ENCODE peak calls at places on chromosome 20, in seven cellular contexts. Z, P, J, N, A, H and L are unnamed samples.

GRCh38 chr20:58241766-58242465 is 13.5 kb upstream of the ANKRD60 start:
- DNase-seq in Z (no peak), P (no peak), J (no peak), N (no peak), A (no peak), H (no peak), L (no peak)

GRCh38 chr20:21340991-21341722 is 38.0 kb downstream of the XRN2 start:
- DNase-seq in Z (no peak), P (no peak), J (no peak), N (no peak), A (no peak), H (no peak), L (no peak)

GRCh38 chr20:32582659-32583580 is 2.2 kb downstream of the NOL4L start:
- DNase-seq in Z (peak; percentile 66), P (peak; percentile 25), J (peak; percentile 85), N (peak; percentile 72), A (no peak), H (no peak), L (no peak)

GRCh38 chr20:4011226-4011975 is 4.0 kb downstream of the RNF24 start:
- DNase-seq in Z (no peak), P (no peak), J (no peak), N (no peak), A (no peak), H (peak; percentile 41), L (no peak)

GRCh38 chr20:49361872-49362663 is 84.2 kb upstream of the ZNFX1 start:
- DNase-seq in Z (no peak), P (no peak), J (no peak), N (no peak), A (no peak), H (no peak), L (peak; percentile 50)

GRCh38 chr20:49400904-49401303 is 81.6 kb downstream of the KCNB1 start:
- DNase-seq in Z (no peak), P (no peak), J (no peak), N (no peak), A (no peak), H (no peak), L (no peak)

GRCh38 chr20:3654326-3655031 is 8.7 kb downstream of the GFRA4 start:
- DNase-seq in Z (no peak), P (no peak), J (no peak), N (peak; percentile 78), A (no peak), H (no peak), L (no peak)

GRCh38 chr20:34538671-34539123 is 19.8 kb upstream of the MAP1LC3A start:
- DNase-seq in Z (peak; percentile 52), P (peak; percentile 48), J (peak; percentile 62), N (peak; percentile 72), A (peak; percentile 51), H (peak; percentile 48), L (peak; percentile 73)

GRCh38 chr20:53547664-53548239 is 45.9 kb downstream of the ZNF217 start:
- DNase-seq in Z (peak; percentile 19), P (no peak), J (peak; percentile 77), N (no peak), A (peak; percentile 40), H (peak; percentile 58), L (no peak)

GRCh38 chr20:58995461-58996225 is 11.4 kb downstream of the CTSZ start:
- DNase-seq in Z (no peak), P (no peak), J (no peak), N (no peak), A (no peak), H (peak; percentile 53), L (no peak)

GRCh38 chr20:57398231-57398821 is 7.1 kb downstream of the RBM38 start:
- DNase-seq in Z (no peak), P (peak; percentile 42), J (no peak), N (peak; percentile 91), A (no peak), H (no peak), L (peak; percentile 78)

GRCh38 chr20:37932074-37932473 is 29.1 kb downstream of the VSTM2L start:
- DNase-seq in Z (no peak), P (no peak), J (no peak), N (no peak), A (no peak), H (no peak), L (no peak)

GRCh38 chr20:11544029-11544678 is 373.5 kb upstream of the BTBD3 start:
- DNase-seq in Z (peak; percentile 28), P (no peak), J (peak; percentile 71), N (no peak), A (no peak), H (peak; percentile 72), L (peak; percentile 5)

GRCh38 chr20:53837126-53837826 is 233.1 kb downstream of the BCAS1 start:
- DNase-seq in Z (no peak), P (no peak), J (no peak), N (no peak), A (no peak), H (no peak), L (no peak)

GRCh38 chr20:43731469-43731868 is 4.7 kb upstream of the GTSF1L start:
- DNase-seq in Z (no peak), P (no peak), J (no peak), N (no peak), A (no peak), H (no peak), L (no peak)

GRCh38 chr20:8693709-8694108 is 375.2 kb upstream of the PLCB4 start:
- DNase-seq in Z (no peak), P (no peak), J (no peak), N (no peak), A (no peak), H (peak; percentile 12), L (no peak)

GRCh38 chr20:48486065-48486464 is 341.7 kb downstream of the PREX1 start:
- DNase-seq in Z (no peak), P (no peak), J (no peak), N (no peak), A (no peak), H (no peak), L (no peak)

GRCh38 chr20:54624701-54625472 is 149.5 kb downstream of the DOK5 start:
- DNase-seq in Z (no peak), P (no peak), J (peak; percentile 72), N (no peak), A (no peak), H (no peak), L (no peak)

GRCh38 chr20:31740208-31740607 is 1.1 kb downstream of the TPX2 start:
- DNase-seq in Z (no peak), P (no peak), J (peak; percentile 5), N (no peak), A (no peak), H (peak; percentile 73), L (no peak)

GRCh38 chr20:45782890-45783289 is 8.8 kb downstream of the WFDC3 start:
- DNase-seq in Z (no peak), P (no peak), J (no peak), N (no peak), A (no peak), H (peak; percentile 63), L (no peak)

GRCh38 chr20:10992776-10993175 is 319.0 kb upstream of the JAG1 start:
- DNase-seq in Z (no peak), P (no peak), J (no peak), N (no peak), A (no peak), H (no peak), L (no peak)

GRCh38 chr20:49615401-49616153 is 47.6 kb upstream of the PTGIS start:
- DNase-seq in Z (no peak), P (peak; percentile 82), J (no peak), N (peak; percentile 80), A (no peak), H (no peak), L (peak; percentile 97)

GRCh38 chr20:24494460-24494920 is 25.1 kb downstream of the SYNDIG1 start:
- DNase-seq in Z (no peak), P (no peak), J (no peak), N (no peak), A (no peak), H (no peak), L (no peak)

GRCh38 chr20:4045082-4045481 is 29.7 kb upstream of the RNF24 start:
- DNase-seq in Z (no peak), P (no peak), J (no peak), N (no peak), A (no peak), H (no peak), L (no peak)

GRCh38 chr20:58069207-58069606 is 159.2 kb downstream of the ANKRD60 start:
- DNase-seq in Z (no peak), P (no peak), J (no peak), N (no peak), A (peak; percentile 25), H (no peak), L (no peak)

GRCh38 chr20:43987531-43987930 is 72.9 kb downstream of the TOX2 start:
- DNase-seq in Z (no peak), P (no peak), J (peak; percentile 23), N (no peak), A (no peak), H (no peak), L (no peak)

GRCh38 chr20:17652411-17652810 is 29.6 kb downstream of the RRBP1 start:
- DNase-seq in Z (no peak), P (no peak), J (no peak), N (no peak), A (no peak), H (no peak), L (no peak)
- TF ChIP-seq CTCF in Z (no peak), P (no peak), J (no peak), N (no peak), A (no peak), H (no peak), L (no peak)

GRCh38 chr20:36741072-36741471 is 4.8 kb downstream of the NDRG3 start:
- DNase-seq in Z (no peak), P (no peak), J (no peak), N (no peak), A (no peak), H (no peak), L (no peak)
- TF ChIP-seq CTCF in Z (no peak), P (no peak), J (no peak), N (no peak), A (no peak), H (no peak), L (no peak)

GRCh38 chr20:63280929-63281545 is 8.4 kb downstream of the ARFGAP1 start:
- DNase-seq in Z (no peak), P (no peak), J (peak; percentile 63), N (no peak), A (no peak), H (no peak), L (no peak)
- TF ChIP-seq CTCF in Z (peak; percentile 37), P (no peak), J (peak; percentile 55), N (no peak), A (no peak), H (peak; percentile 34), L (no peak)

DNA sequence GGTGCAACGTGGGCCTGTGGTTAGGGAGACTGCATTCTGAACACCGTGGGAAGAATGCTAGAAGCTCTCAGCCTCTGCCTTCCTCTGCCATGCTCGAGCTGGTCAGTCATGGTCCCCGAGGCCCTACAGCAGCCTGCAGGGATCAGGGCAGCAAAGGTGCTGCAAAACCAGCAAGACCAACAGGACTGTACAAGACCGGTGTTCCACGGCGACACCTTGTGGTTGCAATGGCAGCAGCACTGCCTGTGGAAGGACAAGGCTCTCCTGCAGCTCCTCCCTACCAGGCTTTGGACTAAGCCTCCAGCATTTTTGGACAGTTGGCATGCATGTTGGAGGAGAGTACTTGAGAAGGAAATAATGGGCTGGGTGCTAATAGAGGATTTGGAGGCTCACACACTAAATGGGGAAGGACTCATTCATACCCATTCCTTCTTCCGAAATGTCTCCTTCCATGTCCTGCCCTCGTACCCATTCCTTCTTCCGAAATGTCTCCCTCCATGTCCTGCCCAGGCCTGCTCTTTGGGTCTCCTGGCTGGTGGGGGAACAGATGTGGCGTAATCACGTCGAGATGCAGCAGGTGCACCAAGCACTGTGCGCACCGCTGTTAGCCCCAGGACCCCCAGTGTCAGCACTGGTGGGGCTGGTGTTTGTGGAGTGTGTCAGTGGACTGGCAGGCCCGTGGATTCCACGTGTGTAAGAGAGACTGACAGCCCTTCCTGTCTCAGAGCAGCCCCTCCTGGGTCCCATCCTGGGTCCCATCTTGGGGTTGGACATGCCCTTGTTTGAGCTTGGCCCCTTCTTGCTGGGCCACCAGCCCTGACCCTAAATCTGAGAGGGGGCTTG is 18.6 kb upstream of the MYT1 start:
- DNase-seq in Z (no peak), P (no peak), J (no peak), N (no peak), A (no peak), H (no peak), L (no peak)
- TF ChIP-seq CTCF in Z (no peak), P (no peak), J (peak; percentile 42), N (no peak), A (no peak), H (no peak), L (no peak)